ENCODE peak calls at places on chromosomes 12 and 14, in ten cellular contexts. W, F, C, M, Q, R, T, U, Y and D are unnamed samples.

GRCh38 chr14:90381999-90382451 is 14.8 kb upstream of the CALM1 start:
- DNase-seq in W (no peak), F (peak), C (peak), M (peak), Q (peak), R (no peak), T (no peak), U (no peak), Y (peak), D (no peak)

GRCh38 chr14:68649461-68650189 is 143.2 kb downstream of the ZFP36L1 start:
- DNase-seq in W (no peak), F (no peak), C (no peak), M (no peak), Q (no peak), R (no peak), T (no peak), U (no peak), Y (no peak), D (no peak)

GRCh38 chr12:48183091-48183875 is at the start of gene CCDC184:
- DNase-seq in W (peak), F (peak), C (peak), M (peak), Q (peak), R (peak), T (peak), U (peak), Y (peak), D (no peak)

GRCh38 chr14:30874999-30875787 is 834 bp downstream of the COCH start:
- DNase-seq in W (no peak), F (no peak), C (peak), M (peak), Q (peak), R (no peak), T (no peak), U (no peak), Y (peak), D (no peak)

GRCh38 chr12:123948401-123949117 is 24.1 kb downstream of the CCDC92 start:
- DNase-seq in W (no peak), F (no peak), C (no peak), M (no peak), Q (no peak), R (no peak), T (no peak), U (no peak), Y (no peak), D (no peak)

GRCh38 chr12:65670775-65671174 is 153.5 kb upstream of the HMGA2 start:
- DNase-seq in W (no peak), F (no peak), C (no peak), M (no peak), Q (no peak), R (peak), T (no peak), U (no peak), Y (no peak), D (no peak)

GRCh38 chr14:71716371-71716770 is 215.9 kb upstream of the RGS6 start:
- DNase-seq in W (no peak), F (no peak), C (no peak), M (no peak), Q (no peak), R (no peak), T (no peak), U (no peak), Y (no peak), D (no peak)

GRCh38 chr14:102592969-102593840 is 756 bp downstream of the RCOR1 start:
- DNase-seq in W (peak), F (peak), C (peak), M (peak), Q (peak), R (no peak), T (peak), U (peak), Y (peak), D (peak)

GRCh38 chr12:64256166-64256800 is 34.2 kb upstream of the KICS2 start:
- DNase-seq in W (peak), F (no peak), C (peak), M (peak), Q (peak), R (peak), T (peak), U (no peak), Y (peak), D (no peak)

GRCh38 chr12:3215410-3215975 is 138.3 kb downstream of the TSPAN9 start:
- DNase-seq in W (no peak), F (no peak), C (no peak), M (no peak), Q (no peak), R (no peak), T (no peak), U (no peak), Y (no peak), D (no peak)

GRCh38 chr12:93572712-93573551 is 457 bp downstream of the SOCS2 start:
- DNase-seq in W (peak), F (no peak), C (no peak), M (peak), Q (no peak), R (no peak), T (no peak), U (peak), Y (no peak), D (no peak)

GRCh38 chr12:75738486-75738885 is 227.1 kb upstream of the KRR1 start:
- DNase-seq in W (no peak), F (peak), C (no peak), M (no peak), Q (no peak), R (no peak), T (no peak), U (no peak), Y (no peak), D (no peak)

GRCh38 chr12:56990648-56991318 is 15.6 kb downstream of the ZBTB39 start:
- DNase-seq in W (no peak), F (no peak), C (no peak), M (no peak), Q (no peak), R (no peak), T (no peak), U (no peak), Y (no peak), D (no peak)

GRCh38 chr12:110137786-110138185 is 13.6 kb downstream of the IFT81 start:
- DNase-seq in W (no peak), F (no peak), C (no peak), M (no peak), Q (no peak), R (no peak), T (no peak), U (no peak), Y (no peak), D (no peak)

GRCh38 chr12:105040476-105040875 is 43.8 kb downstream of the ALDH1L2 start:
- DNase-seq in W (no peak), F (no peak), C (no peak), M (no peak), Q (no peak), R (no peak), T (no peak), U (no peak), Y (no peak), D (no peak)

GRCh38 chr12:67720383-67720856 is 71.9 kb downstream of the DYRK2 start:
- DNase-seq in W (no peak), F (no peak), C (no peak), M (peak), Q (no peak), R (peak), T (peak), U (no peak), Y (peak), D (no peak)

GRCh38 chr14:56555921-56556570 is 23.6 kb upstream of the TMEM260 start:
- DNase-seq in W (no peak), F (no peak), C (peak), M (peak), Q (peak), R (peak), T (peak), U (no peak), Y (peak), D (no peak)

GRCh38 chr12:91687052-91688017 is 458.3 kb downstream of the BTG1 start:
- DNase-seq in W (no peak), F (no peak), C (no peak), M (no peak), Q (no peak), R (peak), T (peak), U (peak), Y (no peak), D (peak)

GRCh38 chr12:95633049-95633545 is 81.8 kb upstream of the USP44 start:
- DNase-seq in W (no peak), F (peak), C (no peak), M (no peak), Q (no peak), R (peak), T (peak), U (no peak), Y (no peak), D (no peak)

GRCh38 chr14:52996493-52996892 is 45.6 kb upstream of the FERMT2 start:
- DNase-seq in W (no peak), F (no peak), C (no peak), M (no peak), Q (no peak), R (no peak), T (no peak), U (no peak), Y (no peak), D (no peak)

GRCh38 chr12:1932264-1932777 is 13.9 kb upstream of the CACNA2D4 start:
- DNase-seq in W (no peak), F (peak), C (no peak), M (no peak), Q (no peak), R (no peak), T (no peak), U (no peak), Y (peak), D (no peak)

GRCh38 chr14:97806871-97807270 is 1009.7 kb downstream of the VRK1 start:
- DNase-seq in W (no peak), F (no peak), C (no peak), M (no peak), Q (no peak), R (no peak), T (no peak), U (no peak), Y (no peak), D (no peak)

GRCh38 chr12:14952295-14952995 is 9.0 kb downstream of the ARHGDIB start:
- DNase-seq in W (no peak), F (peak), C (peak), M (no peak), Q (no peak), R (peak), T (peak), U (no peak), Y (peak), D (no peak)

GRCh38 chr12:125651625-125652024 is 586.4 kb downstream of the AACS start:
- DNase-seq in W (no peak), F (no peak), C (no peak), M (no peak), Q (no peak), R (no peak), T (no peak), U (no peak), Y (no peak), D (no peak)

GRCh38 chr14:22432348-22432976 is 156.6 kb downstream of the DAD1 start:
- DNase-seq in W (peak), F (peak), C (peak), M (peak), Q (peak), R (peak), T (peak), U (no peak), Y (no peak), D (peak)